ENCODE peak calls at places on chromosome 22, in eight cellular contexts. One of them, this sample, is unnamed.

GRCh38 chr22:49450521-49450920 is 377.2 kb downstream of the BRD1 start:
- ATAC-seq in body of pancreas: no peak
- ATAC-seq in right lobe of liver: no peak
- ATAC-seq in A549: no peak
- ATAC-seq in heart left ventricle: no peak
- ATAC-seq in HepG2: no peak
- ATAC-seq in upper lobe of left lung: no peak
- ATAC-seq in gastrocnemius medialis: no peak
- ATAC-seq in this sample: no peak

GRCh38 chr22:24969588-24970301 is 17.2 kb downstream of the KIAA1671 start:
- ATAC-seq in right lobe of liver: peak; percentile 75
- ATAC-seq in HepG2: peak; percentile 79
- ATAC-seq in upper lobe of left lung: peak; percentile 67
- ATAC-seq in A549: no peak
- ATAC-seq in body of pancreas: peak; percentile 15
- ATAC-seq in heart left ventricle: peak; percentile 92
- ATAC-seq in gastrocnemius medialis: peak; percentile 67
- ATAC-seq in this sample: peak; percentile 73

GRCh38 chr22:33465554-33465953 is 407.4 kb upstream of the SYN3 start:
- ATAC-seq in HepG2: no peak
- ATAC-seq in right lobe of liver: no peak
- ATAC-seq in gastrocnemius medialis: peak; percentile 84
- ATAC-seq in A549: no peak
- ATAC-seq in heart left ventricle: peak; percentile 85
- ATAC-seq in upper lobe of left lung: no peak
- ATAC-seq in body of pancreas: no peak
- ATAC-seq in this sample: no peak

GRCh38 chr22:44211946-44212930 is 31.5 kb downstream of the PARVG start:
- ATAC-seq in right lobe of liver: peak; percentile 26
- ATAC-seq in A549: no peak
- ATAC-seq in heart left ventricle: no peak
- ATAC-seq in upper lobe of left lung: no peak
- ATAC-seq in HepG2: no peak
- ATAC-seq in body of pancreas: no peak
- ATAC-seq in gastrocnemius medialis: no peak
- ATAC-seq in this sample: peak; percentile 56

GRCh38 chr22:30078320-30079311 is 1.6 kb upstream of the HORMAD2 start:
- ATAC-seq in body of pancreas: no peak
- ATAC-seq in A549: no peak
- ATAC-seq in gastrocnemius medialis: no peak
- ATAC-seq in HepG2: no peak
- ATAC-seq in right lobe of liver: no peak
- ATAC-seq in heart left ventricle: no peak
- ATAC-seq in upper lobe of left lung: no peak
- ATAC-seq in this sample: no peak

GRCh38 chr22:34966980-34967379 is 99.0 kb upstream of the ISX start:
- ATAC-seq in upper lobe of left lung: no peak
- ATAC-seq in body of pancreas: no peak
- ATAC-seq in right lobe of liver: no peak
- ATAC-seq in gastrocnemius medialis: no peak
- ATAC-seq in heart left ventricle: no peak
- ATAC-seq in A549: peak; percentile 62
- ATAC-seq in HepG2: no peak
- ATAC-seq in this sample: no peak

GRCh38 chr22:28883657-28883916 is 215 bp downstream of the ZNRF3 start:
- ATAC-seq in upper lobe of left lung: no peak
- ATAC-seq in heart left ventricle: no peak
- ATAC-seq in body of pancreas: peak; percentile 41
- ATAC-seq in right lobe of liver: no peak
- ATAC-seq in A549: peak; percentile 45
- ATAC-seq in HepG2: no peak
- ATAC-seq in gastrocnemius medialis: peak; percentile 59
- ATAC-seq in this sample: peak; percentile 63

GRCh38 chr22:35498026-35498425 is 42.6 kb upstream of the RASD2 start:
- ATAC-seq in body of pancreas: no peak
- ATAC-seq in HepG2: no peak
- ATAC-seq in gastrocnemius medialis: no peak
- ATAC-seq in right lobe of liver: no peak
- ATAC-seq in heart left ventricle: no peak
- ATAC-seq in A549: no peak
- ATAC-seq in upper lobe of left lung: no peak
- ATAC-seq in this sample: no peak

GRCh38 chr22:25346859-25347751 is 127.7 kb downstream of the CRYBB2 start:
- ATAC-seq in body of pancreas: no peak
- ATAC-seq in gastrocnemius medialis: no peak
- ATAC-seq in heart left ventricle: no peak
- ATAC-seq in upper lobe of left lung: peak; percentile 21
- ATAC-seq in right lobe of liver: peak; percentile 40
- ATAC-seq in HepG2: peak; percentile 46
- ATAC-seq in A549: no peak
- ATAC-seq in this sample: no peak

GRCh38 chr22:49966716-49967332 is 6.3 kb downstream of the PIM3 start:
- ATAC-seq in right lobe of liver: peak; percentile 36
- ATAC-seq in A549: no peak
- ATAC-seq in upper lobe of left lung: peak; percentile 2
- ATAC-seq in body of pancreas: no peak
- ATAC-seq in gastrocnemius medialis: no peak
- ATAC-seq in heart left ventricle: no peak
- ATAC-seq in HepG2: peak; percentile 36
- ATAC-seq in this sample: no peak

GRCh38 chr22:30607300-30607930 is 441 bp downstream of the TCN2 start:
- ATAC-seq in gastrocnemius medialis: no peak
- ATAC-seq in upper lobe of left lung: no peak
- ATAC-seq in A549: peak; percentile 27
- ATAC-seq in heart left ventricle: no peak
- ATAC-seq in body of pancreas: peak; percentile 5
- ATAC-seq in right lobe of liver: no peak
- ATAC-seq in HepG2: peak; percentile 55
- ATAC-seq in this sample: no peak

GRCh38 chr22:31337178-31337577 is 9.0 kb downstream of the PATZ1 start:
- ATAC-seq in upper lobe of left lung: no peak
- ATAC-seq in A549: no peak
- ATAC-seq in HepG2: no peak
- ATAC-seq in heart left ventricle: no peak
- ATAC-seq in body of pancreas: no peak
- ATAC-seq in gastrocnemius medialis: no peak
- ATAC-seq in right lobe of liver: no peak
- ATAC-seq in this sample: no peak

GRCh38 chr22:23223566-23224317 is 43.4 kb downstream of the BCR start:
- ATAC-seq in HepG2: peak; percentile 82
- ATAC-seq in heart left ventricle: peak; percentile 56
- ATAC-seq in gastrocnemius medialis: no peak
- ATAC-seq in right lobe of liver: peak; percentile 58
- ATAC-seq in body of pancreas: no peak
- ATAC-seq in A549: no peak
- ATAC-seq in upper lobe of left lung: no peak
- ATAC-seq in this sample: no peak

GRCh38 chr22:23220485-23221350 is 40.4 kb downstream of the BCR start:
- ATAC-seq in upper lobe of left lung: peak; percentile 62
- ATAC-seq in gastrocnemius medialis: no peak
- ATAC-seq in HepG2: no peak
- ATAC-seq in A549: no peak
- ATAC-seq in heart left ventricle: peak; percentile 49
- ATAC-seq in right lobe of liver: no peak
- ATAC-seq in body of pancreas: no peak
- ATAC-seq in this sample: peak; percentile 40

GRCh38 chr22:23222033-23222840 is 41.9 kb downstream of the BCR start:
- ATAC-seq in HepG2: no peak
- ATAC-seq in A549: no peak
- ATAC-seq in body of pancreas: no peak
- ATAC-seq in right lobe of liver: no peak
- ATAC-seq in upper lobe of left lung: no peak
- ATAC-seq in heart left ventricle: no peak
- ATAC-seq in gastrocnemius medialis: no peak
- ATAC-seq in this sample: no peak

GRCh38 chr22:23221351-23221804 is 41.1 kb downstream of the BCR start:
- ATAC-seq in heart left ventricle: no peak
- ATAC-seq in gastrocnemius medialis: no peak
- ATAC-seq in A549: no peak
- ATAC-seq in body of pancreas: no peak
- ATAC-seq in HepG2: no peak
- ATAC-seq in right lobe of liver: no peak
- ATAC-seq in upper lobe of left lung: no peak
- ATAC-seq in this sample: no peak

DNA sequence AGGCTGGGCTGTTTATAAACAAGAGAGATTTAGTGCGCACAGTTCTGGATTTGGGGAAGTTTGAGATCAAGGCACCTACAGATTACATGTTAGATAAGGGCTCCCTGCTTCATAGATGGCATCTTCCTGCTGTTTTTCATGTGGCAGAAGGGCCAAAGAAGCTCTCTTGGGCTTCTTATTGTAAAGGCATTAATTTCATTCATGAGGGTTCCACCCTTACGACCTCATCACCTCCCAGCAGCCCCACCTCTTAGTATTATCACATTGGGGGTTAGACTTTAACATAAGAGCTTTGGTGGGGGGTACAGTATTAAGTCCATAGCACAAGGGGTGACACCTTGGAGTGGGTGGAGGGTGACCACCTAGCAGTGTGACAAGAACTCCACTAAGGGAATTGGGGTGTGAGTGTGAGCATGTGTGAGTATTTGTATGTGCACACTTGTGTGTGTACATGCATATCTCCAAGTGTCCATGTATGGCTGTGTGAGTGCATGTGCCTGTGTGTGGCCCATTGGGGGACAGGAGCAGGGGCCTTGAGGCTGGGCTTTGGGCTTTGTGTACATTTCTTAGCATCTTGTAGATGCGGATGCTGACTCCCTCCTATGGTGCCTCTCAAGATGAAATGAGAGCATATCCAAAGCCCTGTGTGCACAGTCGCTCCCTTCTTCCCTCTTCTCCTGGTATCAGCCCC is 42.7 kb downstream of the BCR start:
- ATAC-seq in heart left ventricle: no peak
- ATAC-seq in gastrocnemius medialis: no peak
- ATAC-seq in A549: no peak
- ATAC-seq in right lobe of liver: no peak
- ATAC-seq in body of pancreas: no peak
- ATAC-seq in HepG2: no peak
- ATAC-seq in upper lobe of left lung: no peak
- ATAC-seq in this sample: no peak
- H3K4me1 ChIP-seq in heart left ventricle: peaks cover 62% of the 10 kb centered on the region
- H3K4me1 ChIP-seq in gastrocnemius medialis: peaks cover 42% of the 10 kb centered on the region
- H3K4me1 ChIP-seq in A549: peaks cover 51% of the 10 kb centered on the region
- H3K4me1 ChIP-seq in right lobe of liver: peaks cover 54% of the 10 kb centered on the region
- H3K4me1 ChIP-seq in body of pancreas: peaks cover 50% of the 10 kb centered on the region
- H3K4me1 ChIP-seq in HepG2: peaks cover 62% of the 10 kb centered on the region
- H3K4me1 ChIP-seq in upper lobe of left lung: peaks cover 94% of the 10 kb centered on the region
- H3K4me1 ChIP-seq in this sample: peaks cover 63% of the 10 kb centered on the region

DNA sequence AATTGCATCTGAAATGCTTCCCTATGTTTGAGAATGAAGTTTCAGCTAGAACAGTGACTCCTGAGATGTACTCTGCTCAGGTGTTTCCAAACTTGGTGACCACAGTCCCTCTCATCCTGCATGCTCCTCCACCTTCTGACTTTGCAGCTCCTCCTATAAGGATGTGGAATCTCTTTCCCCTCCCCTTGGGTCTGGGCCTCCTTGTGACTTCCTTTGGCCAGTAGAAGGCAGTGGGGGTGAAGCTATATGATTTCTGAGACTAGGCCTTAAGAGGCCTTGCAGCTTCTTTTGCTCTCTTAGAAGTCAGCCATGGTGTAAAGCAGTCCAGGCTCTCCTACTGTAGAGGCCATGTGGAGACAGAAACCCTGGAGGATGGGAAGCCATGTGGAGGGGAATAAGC is 50.7 kb downstream of the CSF2RB start:
- ATAC-seq in gastrocnemius medialis: no peak
- ATAC-seq in heart left ventricle: no peak
- ATAC-seq in right lobe of liver: no peak
- ATAC-seq in A549: no peak
- ATAC-seq in body of pancreas: no peak
- ATAC-seq in upper lobe of left lung: no peak
- ATAC-seq in HepG2: no peak
- ATAC-seq in this sample: no peak
- TF ChIP-seq POLR2A in gastrocnemius medialis: no peak
- TF ChIP-seq POLR2A in heart left ventricle: no peak
- TF ChIP-seq POLR2A in right lobe of liver: no peak
- TF ChIP-seq POLR2A in A549: no peak
- TF ChIP-seq POLR2A in body of pancreas: no peak
- TF ChIP-seq POLR2A in upper lobe of left lung: no peak
- TF ChIP-seq POLR2A in HepG2: no peak
- TF ChIP-seq POLR2A in this sample: no peak

GRCh38 chr22:38305481-38306448 is 11.5 kb downstream of the CSNK1E start:
- ATAC-seq in heart left ventricle: peak; percentile 31
- ATAC-seq in HepG2: no peak
- ATAC-seq in A549: peak; percentile 70
- ATAC-seq in right lobe of liver: no peak
- ATAC-seq in upper lobe of left lung: peak; percentile 23
- ATAC-seq in body of pancreas: peak; percentile 49
- ATAC-seq in gastrocnemius medialis: no peak
- ATAC-seq in this sample: no peak

GRCh38 chr22:38303974-38304373 is 13.3 kb downstream of the CSNK1E start:
- ATAC-seq in upper lobe of left lung: no peak
- ATAC-seq in A549: no peak
- ATAC-seq in HepG2: no peak
- ATAC-seq in heart left ventricle: peak; percentile 4
- ATAC-seq in gastrocnemius medialis: peak; percentile 32
- ATAC-seq in right lobe of liver: no peak
- ATAC-seq in body of pancreas: no peak
- ATAC-seq in this sample: no peak

GRCh38 chr22:38300197-38300945 is 16.9 kb downstream of the CSNK1E start:
- ATAC-seq in right lobe of liver: peak; percentile 47
- ATAC-seq in body of pancreas: no peak
- ATAC-seq in A549: no peak
- ATAC-seq in upper lobe of left lung: no peak
- ATAC-seq in HepG2: no peak
- ATAC-seq in gastrocnemius medialis: no peak
- ATAC-seq in heart left ventricle: no peak
- ATAC-seq in this sample: no peak

GRCh38 chr22:38302906-38303305 is 14.3 kb downstream of the CSNK1E start:
- ATAC-seq in A549: no peak
- ATAC-seq in upper lobe of left lung: no peak
- ATAC-seq in HepG2: no peak
- ATAC-seq in right lobe of liver: no peak
- ATAC-seq in heart left ventricle: no peak
- ATAC-seq in gastrocnemius medialis: no peak
- ATAC-seq in body of pancreas: no peak
- ATAC-seq in this sample: no peak

DNA sequence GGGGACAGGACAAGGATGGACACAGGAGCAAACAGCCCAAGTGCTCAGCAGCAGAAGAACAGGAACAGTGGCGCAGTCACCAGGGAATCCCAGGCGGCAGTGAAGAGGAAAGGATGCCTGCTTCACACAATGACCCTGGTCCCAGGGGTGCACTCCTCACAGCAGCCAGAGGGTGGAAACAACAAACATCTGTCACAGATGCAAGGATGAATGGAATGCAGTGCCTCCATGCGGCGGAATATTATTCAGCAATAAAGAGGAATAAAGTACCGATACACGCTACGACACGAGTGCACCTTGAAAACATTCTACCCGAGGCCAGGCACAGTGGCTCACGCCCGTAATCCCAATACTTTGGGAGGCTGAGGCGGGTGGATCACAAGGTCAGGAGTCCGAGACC is 12.7 kb downstream of the CSNK1E start:
- ATAC-seq in A549: no peak
- ATAC-seq in upper lobe of left lung: no peak
- ATAC-seq in right lobe of liver: no peak
- ATAC-seq in gastrocnemius medialis: peak; percentile 16
- ATAC-seq in heart left ventricle: peak; percentile 72
- ATAC-seq in body of pancreas: no peak
- ATAC-seq in HepG2: peak; percentile 64
- ATAC-seq in this sample: peak; percentile 46
- TF ChIP-seq CTCF in A549: no peak
- TF ChIP-seq CTCF in upper lobe of left lung: no peak
- TF ChIP-seq CTCF in right lobe of liver: peak; percentile 21
- TF ChIP-seq CTCF in gastrocnemius medialis: no peak
- TF ChIP-seq CTCF in heart left ventricle: peak; percentile 17
- TF ChIP-seq CTCF in body of pancreas: no peak
- TF ChIP-seq CTCF in HepG2: peak; percentile 20
- TF ChIP-seq CTCF in this sample: peak; percentile 30

GRCh38 chr22:22039286-22040074 is 56.9 kb upstream of the TOP3B start:
- ATAC-seq in HepG2: no peak
- ATAC-seq in right lobe of liver: no peak
- ATAC-seq in heart left ventricle: no peak
- ATAC-seq in gastrocnemius medialis: no peak
- ATAC-seq in body of pancreas: no peak
- ATAC-seq in A549: no peak
- ATAC-seq in upper lobe of left lung: no peak
- ATAC-seq in this sample: no peak
- H3K4me1 ChIP-seq in HepG2: no peaks in the 10 kb centered on the region
- H3K4me1 ChIP-seq in right lobe of liver: no peaks in the 10 kb centered on the region
- H3K4me1 ChIP-seq in heart left ventricle: no peaks in the 10 kb centered on the region
- H3K4me1 ChIP-seq in gastrocnemius medialis: peaks cover 3% of the 10 kb centered on the region
- H3K4me1 ChIP-seq in body of pancreas: no peaks in the 10 kb centered on the region
- H3K4me1 ChIP-seq in A549: no peaks in the 10 kb centered on the region
- H3K4me1 ChIP-seq in upper lobe of left lung: no peaks in the 10 kb centered on the region
- H3K4me1 ChIP-seq in this sample: no peaks in the 10 kb centered on the region

This sample was measured in gastroesophageal sphincter.